ENCODE peak calls at places on chromosomes 3 and 15, in six cellular contexts. One of them, this sample, is unnamed.

GRCh38 chr3:99875925-99876781 is 58.5 kb downstream of the CMSS1 start:
- DNase-seq in keratinocyte: no peak
- DNase-seq in right lobe of liver: peak; percentile 78
- DNase-seq in foreskin keratinocyte: peak; percentile 61
- DNase-seq in mammary epithelial cell: peak; percentile 54
- DNase-seq in PC-9: peak; percentile 76
- DNase-seq in this sample: peak; percentile 94

GRCh38 chr15:87267798-87268197 is 988.7 kb downstream of the NTRK3 start:
- DNase-seq in right lobe of liver: no peak
- DNase-seq in keratinocyte: peak; percentile 49
- DNase-seq in PC-9: peak; percentile 62
- DNase-seq in mammary epithelial cell: peak; percentile 94
- DNase-seq in foreskin keratinocyte: peak; percentile 98
- DNase-seq in this sample: no peak

GRCh38 chr3:100209948-100210776 is 50.6 kb upstream of the TBC1D23 start:
- DNase-seq in foreskin keratinocyte: no peak
- DNase-seq in right lobe of liver: no peak
- DNase-seq in mammary epithelial cell: no peak
- DNase-seq in PC-9: no peak
- DNase-seq in keratinocyte: no peak
- DNase-seq in this sample: no peak

GRCh38 chr15:88331291-88331690 is 74.8 kb upstream of the NTRK3 start:
- DNase-seq in foreskin keratinocyte: no peak
- DNase-seq in keratinocyte: no peak
- DNase-seq in right lobe of liver: no peak
- DNase-seq in mammary epithelial cell: peak; percentile 21
- DNase-seq in PC-9: no peak
- DNase-seq in this sample: no peak

GRCh38 chr3:129424185-129424841 is 4.1 kb downstream of the EFCAB12 start:
- DNase-seq in PC-9: no peak
- DNase-seq in mammary epithelial cell: peak; percentile 94
- DNase-seq in keratinocyte: peak; percentile 94
- DNase-seq in foreskin keratinocyte: peak; percentile 98
- DNase-seq in right lobe of liver: no peak
- DNase-seq in this sample: no peak

GRCh38 chr3:178079966-178080365 is 456.3 kb upstream of the KCNMB2 start:
- DNase-seq in PC-9: no peak
- DNase-seq in mammary epithelial cell: no peak
- DNase-seq in right lobe of liver: no peak
- DNase-seq in foreskin keratinocyte: no peak
- DNase-seq in keratinocyte: no peak
- DNase-seq in this sample: no peak

GRCh38 chr3:194087995-194088841 is 47.7 kb upstream of the HES1 start:
- DNase-seq in mammary epithelial cell: no peak
- DNase-seq in keratinocyte: no peak
- DNase-seq in right lobe of liver: peak; percentile 41
- DNase-seq in PC-9: no peak
- DNase-seq in foreskin keratinocyte: no peak
- DNase-seq in this sample: no peak

GRCh38 chr3:52428151-52429005 is 16.5 kb downstream of the SEMA3G start:
- DNase-seq in right lobe of liver: peak; percentile 66
- DNase-seq in keratinocyte: no peak
- DNase-seq in mammary epithelial cell: peak; percentile 60
- DNase-seq in foreskin keratinocyte: peak; percentile 60
- DNase-seq in PC-9: peak; percentile 50
- DNase-seq in this sample: peak; percentile 37

GRCh38 chr15:41945221-41945620 is 27.1 kb downstream of the EHD4 start:
- DNase-seq in foreskin keratinocyte: no peak
- DNase-seq in PC-9: no peak
- DNase-seq in right lobe of liver: peak; percentile 40
- DNase-seq in mammary epithelial cell: no peak
- DNase-seq in keratinocyte: no peak
- DNase-seq in this sample: no peak

GRCh38 chr15:72994778-72995177 is 57.5 kb upstream of the NEO1 start:
- DNase-seq in PC-9: no peak
- DNase-seq in foreskin keratinocyte: no peak
- DNase-seq in right lobe of liver: no peak
- DNase-seq in keratinocyte: no peak
- DNase-seq in mammary epithelial cell: no peak
- DNase-seq in this sample: no peak

GRCh38 chr15:73724211-73724610 is 28.9 kb downstream of the INSYN1 start:
- DNase-seq in foreskin keratinocyte: no peak
- DNase-seq in right lobe of liver: no peak
- DNase-seq in mammary epithelial cell: no peak
- DNase-seq in PC-9: no peak
- DNase-seq in keratinocyte: no peak
- DNase-seq in this sample: no peak

GRCh38 chr3:24318668-24319287 is 175.9 kb downstream of the THRB start:
- DNase-seq in foreskin keratinocyte: peak; percentile 96
- DNase-seq in mammary epithelial cell: peak; percentile 82
- DNase-seq in right lobe of liver: no peak
- DNase-seq in PC-9: peak; percentile 89
- DNase-seq in keratinocyte: peak; percentile 67
- DNase-seq in this sample: no peak

GRCh38 chr15:90264649-90265048 is 823 bp upstream of the NGRN start:
- DNase-seq in keratinocyte: no peak
- DNase-seq in foreskin keratinocyte: peak; percentile 20
- DNase-seq in PC-9: peak; percentile 66
- DNase-seq in right lobe of liver: peak; percentile 55
- DNase-seq in mammary epithelial cell: peak; percentile 26
- DNase-seq in this sample: no peak

GRCh38 chr3:58998476-58999117 is 51.2 kb downstream of the CFAP20DC start:
- DNase-seq in foreskin keratinocyte: peak; percentile 100
- DNase-seq in PC-9: peak; percentile 86
- DNase-seq in mammary epithelial cell: peak; percentile 100
- DNase-seq in right lobe of liver: no peak
- DNase-seq in keratinocyte: peak; percentile 97
- DNase-seq in this sample: no peak

GRCh38 chr3:69698728-69699127 is 40.5 kb upstream of the MITF start:
- DNase-seq in keratinocyte: no peak
- DNase-seq in PC-9: peak; percentile 35
- DNase-seq in foreskin keratinocyte: no peak
- DNase-seq in mammary epithelial cell: peak; percentile 30
- DNase-seq in right lobe of liver: no peak
- DNase-seq in this sample: no peak

GRCh38 chr3:125622381-125622788 is 27.1 kb upstream of the OSBPL11 start:
- DNase-seq in PC-9: no peak
- DNase-seq in foreskin keratinocyte: no peak
- DNase-seq in mammary epithelial cell: no peak
- DNase-seq in right lobe of liver: peak; percentile 95
- DNase-seq in keratinocyte: no peak
- DNase-seq in this sample: peak; percentile 84

GRCh38 chr3:39447637-39448483 is 19.6 kb upstream of the MOBP start:
- DNase-seq in mammary epithelial cell: peak; percentile 79
- DNase-seq in foreskin keratinocyte: peak; percentile 64
- DNase-seq in PC-9: peak; percentile 52
- DNase-seq in keratinocyte: peak; percentile 73
- DNase-seq in right lobe of liver: peak; percentile 71
- DNase-seq in this sample: no peak

GRCh38 chr3:127168271-127168670 is 24.7 kb upstream of the PRR23E start:
- DNase-seq in keratinocyte: no peak
- DNase-seq in foreskin keratinocyte: no peak
- DNase-seq in right lobe of liver: no peak
- DNase-seq in mammary epithelial cell: no peak
- DNase-seq in PC-9: no peak
- DNase-seq in this sample: no peak

GRCh38 chr3:177694951-177695350 is 497.7 kb upstream of the TBL1XR1 start:
- DNase-seq in foreskin keratinocyte: peak; percentile 26
- DNase-seq in PC-9: no peak
- DNase-seq in mammary epithelial cell: no peak
- DNase-seq in keratinocyte: no peak
- DNase-seq in right lobe of liver: no peak
- DNase-seq in this sample: no peak

GRCh38 chr3:149299938-149300791 is 33.3 kb downstream of the TM4SF18 start:
- DNase-seq in mammary epithelial cell: peak; percentile 99
- DNase-seq in PC-9: peak; percentile 99
- DNase-seq in foreskin keratinocyte: peak; percentile 98
- DNase-seq in right lobe of liver: no peak
- DNase-seq in keratinocyte: peak; percentile 36
- DNase-seq in this sample: no peak

GRCh38 chr15:60611592-60612346 is 132.8 kb upstream of the ICE2 start:
- DNase-seq in PC-9: no peak
- DNase-seq in keratinocyte: no peak
- DNase-seq in mammary epithelial cell: no peak
- DNase-seq in foreskin keratinocyte: no peak
- DNase-seq in right lobe of liver: no peak
- DNase-seq in this sample: no peak
- H3K4me1 ChIP-seq in PC-9: peaks cover 4% of the 10 kb centered on the region
- H3K4me1 ChIP-seq in keratinocyte: peaks cover 37% of the 10 kb centered on the region
- H3K4me1 ChIP-seq in mammary epithelial cell: peaks cover 14% of the 10 kb centered on the region
- H3K4me1 ChIP-seq in foreskin keratinocyte: peaks cover 14% of the 10 kb centered on the region
- H3K4me1 ChIP-seq in right lobe of liver: no peaks in the 10 kb centered on the region
- H3K4me1 ChIP-seq in this sample: no peaks in the 10 kb centered on the region

GRCh38 chr3:4885322-4885721 is 93.9 kb upstream of the BHLHE40 start:
- DNase-seq in PC-9: no peak
- DNase-seq in right lobe of liver: no peak
- DNase-seq in keratinocyte: no peak
- DNase-seq in foreskin keratinocyte: peak; percentile 15
- DNase-seq in mammary epithelial cell: no peak
- DNase-seq in this sample: no peak

GRCh38 chr3:4887177-4887576 is 92.1 kb upstream of the BHLHE40 start:
- DNase-seq in keratinocyte: no peak
- DNase-seq in foreskin keratinocyte: no peak
- DNase-seq in PC-9: no peak
- DNase-seq in right lobe of liver: no peak
- DNase-seq in mammary epithelial cell: no peak
- DNase-seq in this sample: no peak

GRCh38 chr3:4888913-4889846 is 90.1 kb upstream of the BHLHE40 start:
- DNase-seq in mammary epithelial cell: no peak
- DNase-seq in foreskin keratinocyte: peak; percentile 6
- DNase-seq in keratinocyte: no peak
- DNase-seq in PC-9: no peak
- DNase-seq in right lobe of liver: no peak
- DNase-seq in this sample: no peak

GRCh38 chr3:4884901-4885300 is 94.3 kb upstream of the BHLHE40 start:
- DNase-seq in PC-9: no peak
- DNase-seq in keratinocyte: no peak
- DNase-seq in mammary epithelial cell: no peak
- DNase-seq in foreskin keratinocyte: no peak
- DNase-seq in right lobe of liver: no peak
- DNase-seq in this sample: no peak

DNA sequence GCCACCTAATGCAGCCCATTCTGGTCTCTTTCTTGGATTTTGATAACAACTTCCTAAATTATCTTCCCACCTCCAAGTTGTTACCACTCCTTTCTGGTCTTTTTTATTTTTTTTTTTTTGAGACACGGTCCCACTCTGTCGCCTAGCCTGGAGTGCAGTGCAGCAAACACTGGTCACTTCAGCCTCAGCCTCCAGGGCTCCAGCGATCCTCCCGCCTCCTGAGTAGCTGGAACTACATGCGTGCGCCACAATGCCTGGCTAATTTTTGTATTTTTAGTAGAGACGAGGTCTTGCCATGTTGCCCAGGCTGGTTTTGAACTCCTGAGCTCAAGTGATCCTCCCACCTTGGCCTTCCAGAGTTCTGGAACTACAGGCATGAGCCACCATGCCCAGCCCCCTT is 92.8 kb upstream of the BHLHE40 start:
- DNase-seq in right lobe of liver: no peak
- DNase-seq in keratinocyte: no peak
- DNase-seq in mammary epithelial cell: no peak
- DNase-seq in foreskin keratinocyte: no peak
- DNase-seq in PC-9: no peak
- DNase-seq in this sample: no peak
- TF ChIP-seq CTCF in right lobe of liver: no peak
- TF ChIP-seq CTCF in keratinocyte: no peak
- TF ChIP-seq CTCF in mammary epithelial cell: no peak
- TF ChIP-seq CTCF in foreskin keratinocyte: no peak
- TF ChIP-seq CTCF in PC-9: no peak
- TF ChIP-seq CTCF in this sample: no peak

GRCh38 chr3:66477846-66478245 is 23.0 kb downstream of the LRIG1 start:
- DNase-seq in keratinocyte: no peak
- DNase-seq in right lobe of liver: no peak
- DNase-seq in foreskin keratinocyte: no peak
- DNase-seq in PC-9: no peak
- DNase-seq in mammary epithelial cell: no peak
- DNase-seq in this sample: no peak

GRCh38 chr3:66480666-66481065 is 20.2 kb downstream of the LRIG1 start:
- DNase-seq in mammary epithelial cell: no peak
- DNase-seq in PC-9: no peak
- DNase-seq in keratinocyte: no peak
- DNase-seq in right lobe of liver: no peak
- DNase-seq in foreskin keratinocyte: no peak
- DNase-seq in this sample: no peak

GRCh38 chr3:66478923-66479322 is 21.9 kb downstream of the LRIG1 start:
- DNase-seq in right lobe of liver: no peak
- DNase-seq in mammary epithelial cell: no peak
- DNase-seq in keratinocyte: no peak
- DNase-seq in PC-9: no peak
- DNase-seq in foreskin keratinocyte: no peak
- DNase-seq in this sample: no peak

GRCh38 chr3:66481071-66482001 is 19.5 kb downstream of the LRIG1 start:
- DNase-seq in keratinocyte: no peak
- DNase-seq in foreskin keratinocyte: no peak
- DNase-seq in right lobe of liver: peak; percentile 59
- DNase-seq in PC-9: no peak
- DNase-seq in mammary epithelial cell: no peak
- DNase-seq in this sample: no peak

GRCh38 chr3:66479532-66479947 is 21.3 kb downstream of the LRIG1 start:
- DNase-seq in keratinocyte: no peak
- DNase-seq in PC-9: no peak
- DNase-seq in right lobe of liver: no peak
- DNase-seq in foreskin keratinocyte: no peak
- DNase-seq in mammary epithelial cell: no peak
- DNase-seq in this sample: no peak
- H3K4me1 ChIP-seq in keratinocyte: no peaks in the 10 kb centered on the region
- H3K4me1 ChIP-seq in PC-9: no peaks in the 10 kb centered on the region
- H3K4me1 ChIP-seq in right lobe of liver: no peaks in the 10 kb centered on the region
- H3K4me1 ChIP-seq in foreskin keratinocyte: no peaks in the 10 kb centered on the region
- H3K4me1 ChIP-seq in mammary epithelial cell: no peaks in the 10 kb centered on the region
- H3K4me1 ChIP-seq in this sample: peaks cover 22% of the 10 kb centered on the region

GRCh38 chr15:33026614-33027013 is 167.9 kb downstream of the FMN1 start:
- DNase-seq in PC-9: no peak
- DNase-seq in keratinocyte: no peak
- DNase-seq in foreskin keratinocyte: no peak
- DNase-seq in right lobe of liver: no peak
- DNase-seq in mammary epithelial cell: no peak
- DNase-seq in this sample: no peak

GRCh38 chr15:33022629-33023028 is 171.9 kb downstream of the FMN1 start:
- DNase-seq in keratinocyte: peak; percentile 23
- DNase-seq in right lobe of liver: no peak
- DNase-seq in mammary epithelial cell: peak; percentile 77
- DNase-seq in PC-9: peak; percentile 54
- DNase-seq in foreskin keratinocyte: peak; percentile 56
- DNase-seq in this sample: no peak

GRCh38 chr15:33019354-33019981 is 175.0 kb downstream of the FMN1 start:
- DNase-seq in keratinocyte: no peak
- DNase-seq in right lobe of liver: no peak
- DNase-seq in foreskin keratinocyte: no peak
- DNase-seq in mammary epithelial cell: no peak
- DNase-seq in PC-9: no peak
- DNase-seq in this sample: no peak

GRCh38 chr15:33016405-33017024 is 178.0 kb downstream of the FMN1 start:
- DNase-seq in right lobe of liver: no peak
- DNase-seq in mammary epithelial cell: no peak
- DNase-seq in PC-9: no peak
- DNase-seq in keratinocyte: no peak
- DNase-seq in foreskin keratinocyte: no peak
- DNase-seq in this sample: no peak

GRCh38 chr15:33021806-33022389 is 172.6 kb downstream of the FMN1 start:
- DNase-seq in right lobe of liver: no peak
- DNase-seq in PC-9: no peak
- DNase-seq in foreskin keratinocyte: peak; percentile 50
- DNase-seq in mammary epithelial cell: peak; percentile 53
- DNase-seq in keratinocyte: no peak
- DNase-seq in this sample: no peak
- TF ChIP-seq CTCF in right lobe of liver: peak; percentile 55
- TF ChIP-seq CTCF in PC-9: peak; percentile 66
- TF ChIP-seq CTCF in foreskin keratinocyte: peak; percentile 81
- TF ChIP-seq CTCF in mammary epithelial cell: peak; percentile 65
- TF ChIP-seq CTCF in keratinocyte: peak; percentile 39
- TF ChIP-seq CTCF in this sample: peak; percentile 48

This sample was measured in kidney.